ENCODE peak calls at places on chromosomes 1 and 21, in six cellular contexts. B, G, S, M, E and Z are unnamed samples.

GRCh38 chr1:208149213-208149612 is 95.0 kb downstream of the PLXNA2 start:
- DNase-seq in B (no peak), G (no peak), S (no peak), M (no peak), E (no peak), Z (no peak)

GRCh38 chr1:27504588-27505419 is 14.8 kb upstream of the WASF2 start:
- DNase-seq in B (no peak), G (peak; percentile 49), S (peak; percentile 67), M (peak; percentile 74), E (peak; percentile 87), Z (peak; percentile 80)

GRCh38 chr1:164515932-164516331 is 43.1 kb upstream of the PBX1 start:
- DNase-seq in B (no peak), G (no peak), S (no peak), M (no peak), E (no peak), Z (no peak)

GRCh38 chr1:206662396-206663092 is 22.2 kb upstream of the MAPKAPK2 start:
- DNase-seq in B (no peak), G (no peak), S (no peak), M (no peak), E (no peak), Z (no peak)

GRCh38 chr1:115275216-115275615 is 62.8 kb downstream of the NGF start:
- DNase-seq in B (no peak), G (peak; percentile 30), S (no peak), M (peak; percentile 65), E (peak; percentile 11), Z (no peak)

GRCh38 chr1:240237305-240237721 is 145.6 kb downstream of the FMN2 start:
- DNase-seq in B (no peak), G (peak; percentile 65), S (no peak), M (peak; percentile 47), E (peak; percentile 81), Z (no peak)

GRCh38 chr1:96596226-96596625 is 125.4 kb upstream of the PTBP2 start:
- DNase-seq in B (no peak), G (peak; percentile 3), S (peak; percentile 82), M (peak; percentile 85), E (peak; percentile 18), Z (peak; percentile 83)

GRCh38 chr1:119918301-119918700 is 22.0 kb upstream of the ADAM30 start:
- DNase-seq in B (no peak), G (no peak), S (no peak), M (no peak), E (no peak), Z (no peak)

GRCh38 chr1:32539584-32540571 is 651 bp downstream of the ZBTB8A start:
- DNase-seq in B (peak; percentile 45), G (peak; percentile 54), S (peak; percentile 67), M (peak; percentile 58), E (peak; percentile 51), Z (peak; percentile 46)

GRCh38 chr1:201476670-201477344 is 7.8 kb upstream of the PHLDA3 start:
- DNase-seq in B (no peak), G (no peak), S (no peak), M (no peak), E (peak; percentile 46), Z (no peak)

GRCh38 chr1:18599096-18599495 is 31.6 kb upstream of the PAX7 start:
- DNase-seq in B (no peak), G (no peak), S (no peak), M (no peak), E (no peak), Z (no peak)

GRCh38 chr21:44953628-44954021 is 13.8 kb downstream of the SLX9 start:
- DNase-seq in B (no peak), G (no peak), S (no peak), M (no peak), E (no peak), Z (no peak)

GRCh38 chr1:174874337-174875053 is 125.3 kb upstream of the CACYBP start:
- DNase-seq in B (no peak), G (no peak), S (no peak), M (peak; percentile 80), E (peak; percentile 8), Z (peak; percentile 66)

GRCh38 chr1:61869691-61870109 is 127.4 kb downstream of the PATJ start:
- DNase-seq in B (no peak), G (no peak), S (peak; percentile 54), M (no peak), E (no peak), Z (peak; percentile 38)

GRCh38 chr1:203408485-203409229 is 57.7 kb upstream of the FMOD start:
- DNase-seq in B (no peak), G (peak; percentile 82), S (no peak), M (peak; percentile 7), E (peak; percentile 48), Z (no peak)

GRCh38 chr1:17588048-17588781 is 48.7 kb downstream of the ARHGEF10L start:
- DNase-seq in B (no peak), G (peak; percentile 5), S (no peak), M (peak; percentile 72), E (peak; percentile 65), Z (peak; percentile 77)

GRCh38 chr1:100869996-100870395 is 24.6 kb downstream of the EXTL2 start:
- DNase-seq in B (no peak), G (no peak), S (no peak), M (no peak), E (no peak), Z (no peak)

GRCh38 chr21:22125581-22125980 is 1127.4 kb downstream of the NCAM2 start:
- DNase-seq in B (no peak), G (no peak), S (no peak), M (no peak), E (no peak), Z (no peak)

GRCh38 chr1:99239690-99240089 is 24.6 kb upstream of the PLPPR4 start:
- DNase-seq in B (no peak), G (no peak), S (no peak), M (peak; percentile 21), E (no peak), Z (peak; percentile 34)

GRCh38 chr1:81549588-81550127 is 251.1 kb upstream of the ADGRL2 start:
- DNase-seq in B (no peak), G (peak; percentile 52), S (no peak), M (peak; percentile 89), E (peak; percentile 51), Z (no peak)

GRCh38 chr1:46244656-46245371 is 2.7 kb upstream of the RAD54L start:
- DNase-seq in B (no peak), G (peak; percentile 5), S (no peak), M (peak; percentile 43), E (peak; percentile 21), Z (no peak)

GRCh38 chr1:16021681-16022080 is at the start of gene CLCNKA:
- DNase-seq in B (no peak), G (no peak), S (no peak), M (no peak), E (no peak), Z (no peak)
- H2AK5ac ChIP-seq in B (no peak within 1 kb of the TSS), G (peak within 1 kb of the TSS; percentile 16), S (no peak within 1 kb of the TSS), M (no peak within 1 kb of the TSS), E (no peak within 1 kb of the TSS), Z (no peak within 1 kb of the TSS)

GRCh38 chr1:153907134-153907533 is 15.6 kb downstream of the GATAD2B start:
- DNase-seq in B (no peak), G (no peak), S (no peak), M (no peak), E (no peak), Z (no peak)
- H3K4me2 ChIP-seq in B (no peak overlapping the region), G (no peak overlapping the region), S (no peak overlapping the region), M (no peak overlapping the region), E (no peak overlapping the region), Z (no peak overlapping the region)

GRCh38 chr1:8218351-8219092 is 99.4 kb upstream of the SLC45A1 start:
- DNase-seq in B (no peak), G (peak; percentile 65), S (no peak), M (no peak), E (peak; percentile 58), Z (no peak)

GRCh38 chr1:8219530-8219929 is 98.4 kb upstream of the SLC45A1 start:
- DNase-seq in B (no peak), G (peak; percentile 41), S (no peak), M (no peak), E (no peak), Z (no peak)

GRCh38 chr1:8217011-8217711 is 100.8 kb upstream of the SLC45A1 start:
- DNase-seq in B (no peak), G (no peak), S (peak; percentile 75), M (peak; percentile 74), E (peak; percentile 44), Z (peak; percentile 66)

GRCh38 chr1:8216005-8216404 is 101.9 kb upstream of the SLC45A1 start:
- DNase-seq in B (no peak), G (peak; percentile 70), S (no peak), M (peak; percentile 54), E (peak; percentile 45), Z (no peak)

DNA sequence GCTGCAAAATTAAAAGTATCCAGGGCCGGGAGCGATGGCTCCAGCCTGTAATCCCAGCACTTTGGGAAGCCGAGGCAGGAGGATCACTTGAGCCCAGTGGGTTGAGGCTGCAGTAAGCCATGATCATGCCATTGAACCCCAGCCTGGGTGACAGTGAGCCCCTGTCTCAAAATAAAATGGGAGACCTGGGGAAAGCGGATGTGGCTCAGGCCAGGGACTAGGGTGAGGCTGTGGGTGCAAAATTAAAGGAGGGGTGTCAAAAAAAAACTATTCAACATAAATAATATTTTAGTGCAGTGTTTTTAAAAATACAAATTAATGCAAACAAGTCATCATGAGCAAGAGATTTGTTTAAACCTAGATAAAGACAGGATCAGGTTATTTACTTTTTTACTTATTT is 100.1 kb upstream of the SLC45A1 start:
- DNase-seq in B (no peak), G (no peak), S (no peak), M (no peak), E (no peak), Z (no peak)
- H2BK120ac ChIP-seq in B (no peak overlapping the region), G (peak overlapping the region; percentile 99), S (no peak overlapping the region), M (no peak overlapping the region), E (peak overlapping the region; percentile 100), Z (no peak overlapping the region)

GRCh38 chr1:219518906-219519248 is 94.0 kb downstream of the ZC3H11B start:
- DNase-seq in B (no peak), G (no peak), S (no peak), M (no peak), E (no peak), Z (no peak)

GRCh38 chr1:219521325-219521724 is 91.6 kb downstream of the ZC3H11B start:
- DNase-seq in B (no peak), G (no peak), S (no peak), M (no peak), E (no peak), Z (no peak)

GRCh38 chr1:219517031-219517430 is 95.9 kb downstream of the ZC3H11B start:
- DNase-seq in B (no peak), G (no peak), S (no peak), M (peak; percentile 66), E (no peak), Z (peak; percentile 29)

GRCh38 chr1:219514728-219515127 is 98.2 kb downstream of the ZC3H11B start:
- DNase-seq in B (no peak), G (no peak), S (no peak), M (no peak), E (no peak), Z (no peak)

DNA sequence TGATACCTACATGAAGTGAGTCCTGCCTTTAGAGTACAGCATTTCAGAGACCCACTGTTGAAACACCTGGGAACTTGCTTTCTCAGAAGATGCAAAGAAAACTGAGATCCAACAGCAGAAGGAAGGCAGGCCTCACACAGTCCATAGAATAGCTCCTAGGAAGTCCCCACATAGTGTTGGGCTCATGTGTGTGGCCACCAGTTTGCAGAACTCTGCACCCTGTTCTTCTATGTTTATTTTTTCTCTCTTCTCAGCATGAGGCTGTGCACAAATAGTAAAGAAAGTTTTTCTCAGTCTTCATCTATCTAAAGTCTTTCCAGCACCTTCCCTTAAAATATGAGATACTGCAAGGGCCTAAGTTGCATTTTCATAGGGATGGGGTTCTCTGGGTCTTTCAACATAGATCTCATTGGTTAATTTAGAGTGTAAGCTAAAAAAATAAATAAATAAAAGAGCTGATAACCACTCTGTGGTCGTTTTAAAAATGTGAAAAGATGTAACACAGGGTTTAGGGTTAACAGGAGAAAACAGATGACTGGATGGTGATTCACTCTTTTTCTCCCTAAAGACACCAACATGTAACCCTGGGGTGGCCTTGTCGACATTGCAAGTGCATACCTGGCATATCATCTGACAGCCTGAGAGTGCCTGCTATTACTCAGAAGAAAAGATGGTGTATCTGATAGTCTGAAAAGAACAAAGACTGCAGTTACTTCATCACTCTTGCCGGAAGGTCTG is 94.6 kb downstream of the ZC3H11B start:
- DNase-seq in B (no peak), G (peak; percentile 63), S (no peak), M (peak; percentile 41), E (peak; percentile 42), Z (no peak)
- H2AK5ac ChIP-seq in B (no peak overlapping the region), G (no peak overlapping the region), S (no peak overlapping the region), M (no peak overlapping the region), E (peak overlapping the region; percentile 58), Z (no peak overlapping the region)